ENCODE peak calls at places on chromosomes 11 and 22, in six cellular contexts. H is cardiac muscle cell, C is left lung, M is hepatocyte, J is neural progenitor cell, R is BE2C. K is an unnamed sample. For H3K4me1, the result is how much of the 10 kb centered on the place peaks cover.

GRCh38 chr22:42560781-42561180 is 7.0 kb downstream of the SERHL2 start:
- DNase-seq in J (peak), M (no peak), R (peak), H (peak), C (no peak), K (peak)

GRCh38 chr11:119739021-119739703 is 10.2 kb upstream of the NECTIN1 start:
- DNase-seq in C (no peak), R (no peak), J (no peak), H (no peak), M (peak), K (no peak)

GRCh38 chr11:74255741-74256369 is 55.6 kb downstream of the P4HA3 start:
- DNase-seq in M (peak), J (peak), H (peak), R (peak), C (no peak), K (peak)

GRCh38 chr11:69939551-69940245 is 120.5 kb upstream of the FGF3 start:
- DNase-seq in R (peak), C (peak), J (no peak), M (peak), H (peak), K (no peak)

GRCh38 chr22:49951678-49951985 is 8.9 kb upstream of the PIM3 start:
- DNase-seq in R (no peak), M (no peak), H (no peak), C (peak), J (no peak), K (peak)

GRCh38 chr11:8829556-8829955 is 81.4 kb upstream of the AKIP1 start:
- DNase-seq in J (no peak), R (no peak), C (no peak), M (no peak), H (no peak), K (no peak)

GRCh38 chr11:117941163-117941707 is 12.0 kb upstream of the TMPRSS13 start:
- DNase-seq in R (no peak), C (no peak), H (no peak), M (peak), J (no peak), K (peak)

GRCh38 chr11:61814242-61814957 is 2.4 kb downstream of the FADS1 start:
- DNase-seq in H (no peak), R (peak), C (no peak), M (peak), J (peak), K (peak)

GRCh38 chr22:18096823-18097222 is 13.8 kb upstream of the TUBA8 start:
- DNase-seq in C (no peak), H (no peak), R (no peak), J (no peak), M (no peak), K (no peak)

GRCh38 chr22:46777609-46777970 is 15.1 kb downstream of the TBC1D22A start:
- DNase-seq in M (no peak), J (no peak), R (peak), H (no peak), C (peak), K (no peak)

GRCh38 chr11:124937336-124937935 is 1.6 kb upstream of the HEPACAM start:
- DNase-seq in R (no peak), J (no peak), M (no peak), H (no peak), C (no peak), K (no peak)

GRCh38 chr11:124938970-124939369 is 3.1 kb upstream of the HEPACAM start:
- DNase-seq in M (no peak), C (no peak), J (peak), H (no peak), R (no peak), K (no peak)

GRCh38 chr11:124938206-124938765 is 2.4 kb upstream of the HEPACAM start:
- DNase-seq in H (no peak), R (no peak), M (no peak), C (no peak), J (no peak), K (no peak)

GRCh38 chr11:124935548-124936514 is at the start of gene HEPACAM:
- DNase-seq in J (no peak), R (no peak), M (no peak), H (no peak), C (no peak), K (no peak)

GRCh38 chr11:124934862-124935547 is 842 bp downstream of the HEPACAM start:
- DNase-seq in H (no peak), J (no peak), M (peak), R (no peak), C (no peak), K (no peak)
- TF ChIP-seq CTCF in H (peak), J (peak), M (no peak), R (no peak), C (no peak), K (peak)

GRCh38 chr22:36339171-36340065 is 48.3 kb downstream of the MYH9 start:
- DNase-seq in J (no peak), H (no peak), R (no peak), C (no peak), M (no peak), K (no peak)
- H3K4me1 ChIP-seq in J (under half), H (under half), R (under half), C (half or more), M (under half), K (under half)

GRCh38 chr11:66264893-66265292 is 3.5 kb upstream of the RAB1B start:
- DNase-seq in J (peak), M (no peak), H (no peak), R (peak), C (no peak), K (peak)
- TF ChIP-seq CTCF in J (peak), M (peak), H (peak), R (peak), C (no peak), K (peak)

GRCh38 chr11:2737876-2738275 is 38.1 kb upstream of the KCNQ1OT1 start:
- DNase-seq in R (no peak), C (no peak), H (no peak), M (peak), J (no peak), K (no peak)
- H3K4me1 ChIP-seq in R (under half), C (under half), H (under half), M (half or more), J (under half), K (under half)

DNA sequence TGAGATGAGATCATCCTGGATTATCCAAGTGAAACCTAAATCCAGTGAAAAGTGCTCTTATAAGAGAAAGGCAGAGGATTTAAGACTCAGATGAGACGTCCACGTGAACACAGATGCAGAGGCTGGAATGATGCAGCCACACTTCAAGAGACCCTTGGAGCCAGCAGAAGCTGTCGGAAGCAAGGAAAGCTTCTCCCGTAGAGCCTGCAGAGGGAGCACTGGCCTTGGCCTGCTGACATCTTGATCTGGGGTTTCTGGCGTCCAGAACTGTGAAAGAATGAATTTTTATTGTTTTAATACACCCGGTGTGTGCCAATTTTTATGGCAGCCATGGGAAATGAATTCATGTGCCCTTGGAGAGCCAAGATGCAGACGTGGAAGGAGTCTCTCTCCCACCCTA is 407.0 kb upstream of the B3GAT1 start:
- DNase-seq in R (no peak), M (no peak), C (no peak), H (peak), J (peak), K (peak)
- TF ChIP-seq CTCF in R (peak), M (peak), C (no peak), H (no peak), J (peak), K (peak)